ENCODE peak calls at places on chromosomes 7 and 10, in seven cellular contexts. One of them, this sample, is unnamed.

GRCh38 chr7:94003446-94004023 is 620 bp downstream of the BET1 start:
- DNase-seq in pancreas: no peak
- DNase-seq in heart left ventricle: no peak
- DNase-seq in lower lobe of right lung: no peak
- DNase-seq in cardiac muscle cell: peak
- DNase-seq in uterus: no peak
- DNase-seq in adrenal gland: no peak
- DNase-seq in this sample: no peak

GRCh38 chr10:65325913-65326312 is 1599.9 kb upstream of the LRRTM3 start:
- DNase-seq in pancreas: no peak
- DNase-seq in adrenal gland: no peak
- DNase-seq in heart left ventricle: no peak
- DNase-seq in uterus: no peak
- DNase-seq in cardiac muscle cell: no peak
- DNase-seq in lower lobe of right lung: no peak
- DNase-seq in this sample: no peak

GRCh38 chr10:13944901-13945300 is 358.1 kb downstream of the PRPF18 start:
- DNase-seq in cardiac muscle cell: no peak
- DNase-seq in uterus: no peak
- DNase-seq in lower lobe of right lung: no peak
- DNase-seq in heart left ventricle: no peak
- DNase-seq in adrenal gland: no peak
- DNase-seq in pancreas: no peak
- DNase-seq in this sample: no peak

GRCh38 chr10:113979378-113979777 is 64.3 kb upstream of the ADRB1 start:
- DNase-seq in pancreas: no peak
- DNase-seq in uterus: no peak
- DNase-seq in lower lobe of right lung: no peak
- DNase-seq in adrenal gland: no peak
- DNase-seq in heart left ventricle: no peak
- DNase-seq in cardiac muscle cell: no peak
- DNase-seq in this sample: no peak

GRCh38 chr7:6346581-6346980 is 74.2 kb upstream of the CYTH3 start:
- DNase-seq in lower lobe of right lung: no peak
- DNase-seq in pancreas: no peak
- DNase-seq in uterus: no peak
- DNase-seq in adrenal gland: no peak
- DNase-seq in cardiac muscle cell: no peak
- DNase-seq in heart left ventricle: no peak
- DNase-seq in this sample: no peak

GRCh38 chr10:33703897-33704825 is 369.7 kb upstream of the NRP1 start:
- DNase-seq in lower lobe of right lung: no peak
- DNase-seq in cardiac muscle cell: peak
- DNase-seq in heart left ventricle: no peak
- DNase-seq in uterus: no peak
- DNase-seq in adrenal gland: no peak
- DNase-seq in pancreas: no peak
- DNase-seq in this sample: no peak

GRCh38 chr10:7189909-7190308 is 220.9 kb downstream of the SFMBT2 start:
- DNase-seq in heart left ventricle: no peak
- DNase-seq in uterus: no peak
- DNase-seq in pancreas: no peak
- DNase-seq in cardiac muscle cell: no peak
- DNase-seq in adrenal gland: no peak
- DNase-seq in lower lobe of right lung: no peak
- DNase-seq in this sample: no peak

GRCh38 chr7:113083132-113083833 is 3.3 kb downstream of the GPR85 start:
- DNase-seq in uterus: no peak
- DNase-seq in lower lobe of right lung: no peak
- DNase-seq in adrenal gland: no peak
- DNase-seq in pancreas: no peak
- DNase-seq in cardiac muscle cell: no peak
- DNase-seq in heart left ventricle: no peak
- DNase-seq in this sample: no peak

GRCh38 chr10:110398419-110399162 is 93.9 kb upstream of the SMNDC1 start:
- DNase-seq in heart left ventricle: no peak
- DNase-seq in pancreas: no peak
- DNase-seq in adrenal gland: peak
- DNase-seq in uterus: peak
- DNase-seq in cardiac muscle cell: peak
- DNase-seq in lower lobe of right lung: peak
- DNase-seq in this sample: peak

GRCh38 chr7:148624735-148625134 is 34.2 kb downstream of the C7orf33 start:
- DNase-seq in uterus: no peak
- DNase-seq in pancreas: no peak
- DNase-seq in adrenal gland: no peak
- DNase-seq in lower lobe of right lung: no peak
- DNase-seq in heart left ventricle: no peak
- DNase-seq in cardiac muscle cell: no peak
- DNase-seq in this sample: no peak

GRCh38 chr7:68063171-68063570 is 1066.5 kb downstream of the TYW1 start:
- DNase-seq in adrenal gland: no peak
- DNase-seq in pancreas: no peak
- DNase-seq in lower lobe of right lung: no peak
- DNase-seq in heart left ventricle: no peak
- DNase-seq in cardiac muscle cell: peak
- DNase-seq in uterus: no peak
- DNase-seq in this sample: no peak

GRCh38 chr10:103140469-103140868 is 52.6 kb downstream of the NT5C2 start:
- DNase-seq in uterus: no peak
- DNase-seq in cardiac muscle cell: no peak
- DNase-seq in pancreas: no peak
- DNase-seq in adrenal gland: no peak
- DNase-seq in lower lobe of right lung: no peak
- DNase-seq in heart left ventricle: no peak
- DNase-seq in this sample: no peak

GRCh38 chr7:37108615-37109014 is 340.0 kb downstream of the ELMO1 start:
- DNase-seq in uterus: no peak
- DNase-seq in lower lobe of right lung: no peak
- DNase-seq in cardiac muscle cell: no peak
- DNase-seq in heart left ventricle: no peak
- DNase-seq in adrenal gland: no peak
- DNase-seq in pancreas: no peak
- DNase-seq in this sample: no peak

GRCh38 chr10:68542046-68542445 is 14.7 kb upstream of the SLC25A16 start:
- DNase-seq in lower lobe of right lung: no peak
- DNase-seq in heart left ventricle: no peak
- DNase-seq in cardiac muscle cell: peak
- DNase-seq in uterus: no peak
- DNase-seq in pancreas: no peak
- DNase-seq in adrenal gland: no peak
- DNase-seq in this sample: no peak

GRCh38 chr10:19499291-19499765 is 316.9 kb upstream of the PLXDC2 start:
- DNase-seq in heart left ventricle: no peak
- DNase-seq in adrenal gland: no peak
- DNase-seq in lower lobe of right lung: no peak
- DNase-seq in cardiac muscle cell: no peak
- DNase-seq in uterus: no peak
- DNase-seq in pancreas: no peak
- DNase-seq in this sample: no peak

GRCh38 chr10:128316925-128317324 is 190.7 kb upstream of the MKI67 start:
- DNase-seq in heart left ventricle: no peak
- DNase-seq in lower lobe of right lung: no peak
- DNase-seq in uterus: no peak
- DNase-seq in pancreas: no peak
- DNase-seq in adrenal gland: no peak
- DNase-seq in cardiac muscle cell: no peak
- DNase-seq in this sample: no peak

GRCh38 chr7:11552676-11553075 is 279.3 kb downstream of the THSD7A start:
- DNase-seq in pancreas: no peak
- DNase-seq in adrenal gland: no peak
- DNase-seq in lower lobe of right lung: no peak
- DNase-seq in uterus: no peak
- DNase-seq in cardiac muscle cell: no peak
- DNase-seq in heart left ventricle: no peak
- DNase-seq in this sample: no peak

GRCh38 chr7:123747620-123748141 is 1.1 kb downstream of the WASL start:
- DNase-seq in lower lobe of right lung: peak
- DNase-seq in pancreas: peak
- DNase-seq in uterus: peak
- DNase-seq in heart left ventricle: peak
- DNase-seq in adrenal gland: peak
- DNase-seq in cardiac muscle cell: peak
- DNase-seq in this sample: peak

GRCh38 chr7:29084832-29085231 is 61.5 kb downstream of the CPVL start:
- DNase-seq in adrenal gland: no peak
- DNase-seq in pancreas: no peak
- DNase-seq in cardiac muscle cell: no peak
- DNase-seq in uterus: no peak
- DNase-seq in lower lobe of right lung: no peak
- DNase-seq in heart left ventricle: no peak
- DNase-seq in this sample: no peak

GRCh38 chr7:123492485-123492884 is 41.9 kb downstream of the IQUB start:
- DNase-seq in uterus: no peak
- DNase-seq in lower lobe of right lung: no peak
- DNase-seq in heart left ventricle: no peak
- DNase-seq in cardiac muscle cell: no peak
- DNase-seq in adrenal gland: no peak
- DNase-seq in pancreas: no peak
- DNase-seq in this sample: no peak

GRCh38 chr7:129122751-129123516 is 21.6 kb upstream of the TSPAN33 start:
- DNase-seq in lower lobe of right lung: no peak
- DNase-seq in pancreas: no peak
- DNase-seq in heart left ventricle: no peak
- DNase-seq in cardiac muscle cell: peak
- DNase-seq in uterus: no peak
- DNase-seq in adrenal gland: no peak
- DNase-seq in this sample: no peak

GRCh38 chr10:125146791-125147604 is 13.4 kb downstream of the CTBP2 start:
- DNase-seq in uterus: no peak
- DNase-seq in pancreas: no peak
- DNase-seq in cardiac muscle cell: no peak
- DNase-seq in adrenal gland: no peak
- DNase-seq in lower lobe of right lung: no peak
- DNase-seq in heart left ventricle: no peak
- DNase-seq in this sample: no peak
- H3K4me3 ChIP-seq in uterus: no peak
- H3K4me3 ChIP-seq in pancreas: no peak
- H3K4me3 ChIP-seq in cardiac muscle cell: no peak
- H3K4me3 ChIP-seq in adrenal gland: no peak
- H3K4me3 ChIP-seq in lower lobe of right lung: no peak
- H3K4me3 ChIP-seq in heart left ventricle: no peak
- H3K4me3 ChIP-seq in this sample: peak

GRCh38 chr10:87819274-87819585 is 1.2 kb upstream of the ATAD1 start:
- DNase-seq in heart left ventricle: no peak
- DNase-seq in pancreas: no peak
- DNase-seq in lower lobe of right lung: no peak
- DNase-seq in cardiac muscle cell: no peak
- DNase-seq in adrenal gland: no peak
- DNase-seq in uterus: no peak
- DNase-seq in this sample: no peak

GRCh38 chr10:87817873-87818504 is at the start of gene ATAD1:
- DNase-seq in pancreas: peak
- DNase-seq in heart left ventricle: peak
- DNase-seq in adrenal gland: peak
- DNase-seq in cardiac muscle cell: peak
- DNase-seq in uterus: peak
- DNase-seq in lower lobe of right lung: peak
- DNase-seq in this sample: peak

GRCh38 chr10:87817291-87817872 is 644 bp downstream of the ATAD1 start:
- DNase-seq in lower lobe of right lung: no peak
- DNase-seq in uterus: no peak
- DNase-seq in pancreas: no peak
- DNase-seq in adrenal gland: no peak
- DNase-seq in heart left ventricle: no peak
- DNase-seq in cardiac muscle cell: no peak
- DNase-seq in this sample: no peak

GRCh38 chr10:87816842-87817178 is 1.2 kb downstream of the ATAD1 start:
- DNase-seq in pancreas: no peak
- DNase-seq in uterus: no peak
- DNase-seq in lower lobe of right lung: no peak
- DNase-seq in adrenal gland: no peak
- DNase-seq in cardiac muscle cell: no peak
- DNase-seq in heart left ventricle: no peak
- DNase-seq in this sample: no peak

GRCh38 chr10:87818505-87819273 is 663 bp upstream of the ATAD1 start:
- DNase-seq in heart left ventricle: peak
- DNase-seq in uterus: no peak
- DNase-seq in lower lobe of right lung: no peak
- DNase-seq in cardiac muscle cell: peak
- DNase-seq in adrenal gland: no peak
- DNase-seq in pancreas: peak
- DNase-seq in this sample: no peak
- TF ChIP-seq CTCF in heart left ventricle: no peak
- TF ChIP-seq CTCF in uterus: no peak
- TF ChIP-seq CTCF in lower lobe of right lung: no peak
- TF ChIP-seq CTCF in cardiac muscle cell: no peak
- TF ChIP-seq CTCF in adrenal gland: no peak
- TF ChIP-seq CTCF in pancreas: no peak
- TF ChIP-seq CTCF in this sample: no peak

GRCh38 chr7:75966209-75966961 is 28.0 kb downstream of the TMEM120A start:
- DNase-seq in uterus: peak
- DNase-seq in heart left ventricle: no peak
- DNase-seq in lower lobe of right lung: no peak
- DNase-seq in adrenal gland: peak
- DNase-seq in pancreas: no peak
- DNase-seq in cardiac muscle cell: peak
- DNase-seq in this sample: peak

GRCh38 chr7:75967055-75967454 is 27.3 kb downstream of the TMEM120A start:
- DNase-seq in uterus: no peak
- DNase-seq in lower lobe of right lung: no peak
- DNase-seq in heart left ventricle: no peak
- DNase-seq in pancreas: no peak
- DNase-seq in adrenal gland: peak
- DNase-seq in cardiac muscle cell: no peak
- DNase-seq in this sample: no peak

GRCh38 chr7:75968012-75968411 is 26.4 kb downstream of the TMEM120A start:
- DNase-seq in heart left ventricle: no peak
- DNase-seq in cardiac muscle cell: no peak
- DNase-seq in uterus: no peak
- DNase-seq in adrenal gland: no peak
- DNase-seq in pancreas: no peak
- DNase-seq in lower lobe of right lung: no peak
- DNase-seq in this sample: no peak

GRCh38 chr7:75968561-75969001 is 25.8 kb downstream of the TMEM120A start:
- DNase-seq in heart left ventricle: no peak
- DNase-seq in lower lobe of right lung: no peak
- DNase-seq in pancreas: no peak
- DNase-seq in uterus: peak
- DNase-seq in adrenal gland: peak
- DNase-seq in cardiac muscle cell: no peak
- DNase-seq in this sample: no peak

GRCh38 chr7:75967573-75967997 is 26.8 kb downstream of the TMEM120A start:
- DNase-seq in uterus: peak
- DNase-seq in pancreas: no peak
- DNase-seq in heart left ventricle: no peak
- DNase-seq in cardiac muscle cell: peak
- DNase-seq in lower lobe of right lung: no peak
- DNase-seq in adrenal gland: no peak
- DNase-seq in this sample: no peak
- H3K27ac ChIP-seq in uterus: peak
- H3K27ac ChIP-seq in pancreas: no peak
- H3K27ac ChIP-seq in heart left ventricle: peak
- H3K27ac ChIP-seq in cardiac muscle cell: no peak
- H3K27ac ChIP-seq in lower lobe of right lung: peak
- H3K27ac ChIP-seq in adrenal gland: peak
- H3K27ac ChIP-seq in this sample: peak

GRCh38 chr10:72177454-72177853 is 38.4 kb upstream of the ANAPC16 start:
- DNase-seq in cardiac muscle cell: no peak
- DNase-seq in heart left ventricle: no peak
- DNase-seq in pancreas: no peak
- DNase-seq in uterus: no peak
- DNase-seq in adrenal gland: no peak
- DNase-seq in lower lobe of right lung: no peak
- DNase-seq in this sample: no peak
- H3K4me3 ChIP-seq in cardiac muscle cell: no peak
- H3K4me3 ChIP-seq in heart left ventricle: no peak
- H3K4me3 ChIP-seq in pancreas: no peak
- H3K4me3 ChIP-seq in uterus: no peak
- H3K4me3 ChIP-seq in adrenal gland: no peak
- H3K4me3 ChIP-seq in lower lobe of right lung: no peak
- H3K4me3 ChIP-seq in this sample: no peak

GRCh38 chr7:23533160-23533559 is 1.4 kb upstream of the TRA2A start:
- DNase-seq in pancreas: no peak
- DNase-seq in cardiac muscle cell: no peak
- DNase-seq in heart left ventricle: no peak
- DNase-seq in uterus: no peak
- DNase-seq in adrenal gland: no peak
- DNase-seq in lower lobe of right lung: no peak
- DNase-seq in this sample: no peak
- TF ChIP-seq CTCF in pancreas: no peak
- TF ChIP-seq CTCF in cardiac muscle cell: no peak
- TF ChIP-seq CTCF in heart left ventricle: no peak
- TF ChIP-seq CTCF in uterus: no peak
- TF ChIP-seq CTCF in adrenal gland: no peak
- TF ChIP-seq CTCF in lower lobe of right lung: no peak
- TF ChIP-seq CTCF in this sample: no peak

This sample was measured in thoracic aorta.